ENCODE peak calls at places on chromosomes 5 and 9, in nine cellular contexts. K is H7, V is upper lobe of right lung, M is cardiac muscle cell, E is tibial nerve, I is stomach, L is IMR-90, X is sigmoid colon, U is fibroblast of lung. N is an unnamed sample.

GRCh38 chr9:81716409-81716808 is 27.1 kb upstream of the TLE1 start:
- DNase-seq in U (no peak), X (no peak), L (peak; percentile 64), E (no peak), V (no peak), M (peak; percentile 10), K (no peak), I (no peak), N (peak; percentile 8)

GRCh38 chr5:73974871-73975351 is 348.9 kb downstream of the ARHGEF28 start:
- DNase-seq in V (no peak), K (no peak), M (no peak), U (no peak), L (no peak), X (no peak), I (no peak), E (no peak), N (no peak)

GRCh38 chr9:76703270-76703669 is 61.0 kb upstream of the PCA3 start:
- DNase-seq in M (peak; percentile 66), V (no peak), K (no peak), U (no peak), L (no peak), I (no peak), X (no peak), E (no peak), N (no peak)

GRCh38 chr5:151923865-151924264 is 786 bp downstream of the GLRA1 start:
- DNase-seq in I (no peak), E (no peak), M (peak; percentile 12), L (no peak), X (no peak), V (no peak), K (peak; percentile 62), U (no peak), N (no peak)

GRCh38 chr5:68534131-68534940 is 318.8 kb downstream of the PIK3R1 start:
- DNase-seq in K (no peak), E (no peak), I (peak; percentile 70), L (no peak), M (peak; percentile 81), X (no peak), V (no peak), U (no peak), N (no peak)

GRCh38 chr9:116953271-116953670 is 266.2 kb downstream of the TRIM32 start:
- DNase-seq in X (no peak), I (no peak), L (no peak), K (no peak), M (no peak), U (no peak), V (no peak), E (no peak), N (no peak)

GRCh38 chr9:132241840-132242620 is 80.2 kb downstream of the NTNG2 start:
- DNase-seq in L (no peak), E (no peak), M (peak; percentile 21), U (peak; percentile 34), K (peak; percentile 83), V (peak; percentile 68), X (no peak), I (peak; percentile 51), N (no peak)

GRCh38 chr5:131735393-131735792 is 61.4 kb downstream of the FNIP1 start:
- DNase-seq in I (no peak), X (no peak), M (no peak), K (no peak), E (no peak), L (no peak), U (no peak), V (no peak), N (no peak)

GRCh38 chr5:1800470-1801060 is 642 bp upstream of the NDUFS6 start:
- DNase-seq in X (no peak), K (no peak), L (no peak), I (no peak), V (peak; percentile 66), U (peak; percentile 20), M (peak; percentile 24), E (no peak), N (peak; percentile 43)

GRCh38 chr5:50667653-50668403 is 1.4 kb downstream of the PARP8 start:
- DNase-seq in L (peak; percentile 52), V (peak; percentile 92), K (peak; percentile 77), X (peak; percentile 79), E (peak; percentile 27), U (peak; percentile 63), M (peak; percentile 64), I (peak; percentile 71), N (peak; percentile 90)

GRCh38 chr5:118043531-118043930 is 944.8 kb downstream of the DTWD2 start:
- DNase-seq in M (peak; percentile 0), U (no peak), X (no peak), L (no peak), E (no peak), I (no peak), K (peak; percentile 9), V (no peak), N (no peak)

GRCh38 chr9:12191630-12192029 is 501.6 kb upstream of the TYRP1 start:
- DNase-seq in X (no peak), M (no peak), E (no peak), L (no peak), V (no peak), K (no peak), I (no peak), U (no peak), N (no peak)

GRCh38 chr5:144187699-144188294 is 17.1 kb downstream of the KCTD16 start:
- DNase-seq in V (peak; percentile 61), E (peak; percentile 41), I (peak; percentile 65), X (peak; percentile 81), U (peak; percentile 98), L (peak; percentile 99), K (no peak), M (peak; percentile 95), N (peak; percentile 78)

GRCh38 chr5:94802450-94802849 is 184.0 kb downstream of the SLF1 start:
- DNase-seq in M (peak; percentile 19), V (no peak), K (peak; percentile 35), X (no peak), L (peak; percentile 3), E (no peak), I (no peak), U (peak; percentile 22), N (no peak)

GRCh38 chr9:21777701-21778100 is 24.7 kb upstream of the MTAP start:
- DNase-seq in E (no peak), X (no peak), U (peak; percentile 73), L (peak; percentile 93), K (no peak), I (no peak), V (no peak), M (peak; percentile 85), N (no peak)

GRCh38 chr5:41772071-41772470 is 98.2 kb downstream of the OXCT1 start:
- DNase-seq in K (no peak), M (no peak), V (no peak), I (no peak), U (no peak), X (no peak), L (peak; percentile 40), E (no peak), N (no peak)

GRCh38 chr5:57207681-57208080 is 33.8 kb downstream of the GPBP1 start:
- DNase-seq in X (peak; percentile 93), U (no peak), M (no peak), E (no peak), V (no peak), I (no peak), L (no peak), K (no peak), N (no peak)

GRCh38 chr5:119315516-119315949 is 40.3 kb upstream of the TNFAIP8 start:
- DNase-seq in E (peak; percentile 5), X (no peak), L (no peak), I (no peak), M (peak; percentile 31), U (peak; percentile 26), K (peak; percentile 22), V (no peak), N (no peak)

GRCh38 chr9:89744255-89744648 is 139.4 kb downstream of the GADD45G start:
- DNase-seq in V (no peak), L (no peak), E (no peak), I (no peak), X (no peak), M (no peak), K (no peak), U (no peak), N (no peak)

DNA sequence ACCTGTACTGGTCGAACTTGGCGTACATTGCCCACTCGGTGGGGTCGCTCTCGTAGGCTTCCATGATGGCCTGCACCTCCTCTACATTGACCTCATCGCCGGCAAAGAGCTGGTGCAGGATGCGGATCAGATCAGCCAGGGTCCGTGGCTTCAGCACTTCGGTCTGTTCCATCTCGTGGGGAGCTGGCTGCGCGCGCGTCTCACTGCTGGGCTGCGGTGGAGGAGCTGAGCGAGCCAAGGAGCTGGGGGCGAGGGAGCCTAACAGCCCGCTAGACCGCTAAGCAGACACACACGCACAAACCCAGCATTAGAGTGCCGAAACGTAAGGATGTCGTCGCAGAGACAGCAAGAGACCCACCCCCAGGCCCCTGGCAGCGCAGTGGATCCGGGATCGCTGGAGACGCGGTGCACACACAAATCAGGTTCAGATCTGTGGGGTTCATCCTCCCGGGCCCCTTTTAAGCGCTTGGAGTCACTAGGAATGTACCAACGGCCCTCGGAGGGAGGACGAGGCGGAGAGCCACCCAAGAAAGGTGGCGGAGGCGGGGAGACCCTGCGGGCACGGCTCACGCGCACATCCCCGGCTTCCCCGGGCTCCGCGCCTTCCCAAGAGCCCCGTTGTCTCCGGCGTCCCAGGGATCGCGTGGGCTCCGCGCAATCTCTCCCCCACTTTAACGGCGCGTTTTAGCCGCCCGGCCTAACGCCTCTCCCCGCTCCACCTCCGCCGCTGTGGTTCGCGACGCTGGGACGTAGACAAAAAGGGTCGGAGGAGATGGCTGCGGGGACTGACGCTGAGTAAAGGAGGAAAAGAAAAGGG is at the start of gene CDO1:
- DNase-seq in V (peak; percentile 65), K (peak; percentile 77), X (peak; percentile 71), L (peak; percentile 59), M (peak; percentile 74), U (peak; percentile 80), I (no peak), E (peak; percentile 81), N (peak; percentile 74)
- H3K4me3 ChIP-seq in V (peak within 1 kb of the TSS; percentile 54), K (peak within 1 kb of the TSS; percentile 62), X (peak within 1 kb of the TSS; percentile 55), L (peak within 1 kb of the TSS; percentile 73), M (peak within 1 kb of the TSS; percentile 69), U (peak within 1 kb of the TSS; percentile 84), I (peak within 1 kb of the TSS; percentile 53), E (peak within 1 kb of the TSS; percentile 64), N (peak within 1 kb of the TSS; percentile 36)

GRCh38 chr9:126219717-126220116 is 106.9 kb upstream of the MVB12B start:
- DNase-seq in V (no peak), L (no peak), K (peak; percentile 73), X (no peak), E (no peak), M (no peak), U (no peak), I (no peak), N (no peak)
- H3K27me3 ChIP-seq in V (peaks cover 53% of the 10 kb centered on the region), L (peaks cover 61% of the 10 kb centered on the region), K (no peaks in the 10 kb centered on the region), X (peaks cover 25% of the 10 kb centered on the region), E (no peaks in the 10 kb centered on the region), M (no peaks in the 10 kb centered on the region), U (peaks cover 12% of the 10 kb centered on the region), I (peaks cover 8% of the 10 kb centered on the region), N (peaks cover 30% of the 10 kb centered on the region)

GRCh38 chr5:14809369-14810144 is 62.0 kb downstream of the ANKH start:
- DNase-seq in I (peak; percentile 39), L (peak; percentile 93), X (peak; percentile 73), U (peak; percentile 85), E (peak; percentile 52), M (peak; percentile 79), V (no peak), K (no peak), N (no peak)
- H3K4me3 ChIP-seq in I (no peak overlapping the region), L (peak overlapping the region; percentile 13), X (no peak overlapping the region), U (no peak overlapping the region), E (no peak overlapping the region), M (no peak overlapping the region), V (no peak overlapping the region), K (no peak overlapping the region), N (no peak overlapping the region)

GRCh38 chr9:127769985-127770904 is 8.2 kb downstream of the SH2D3C start:
- DNase-seq in M (peak; percentile 17), K (no peak), E (no peak), I (no peak), V (no peak), U (no peak), X (no peak), L (no peak), N (no peak)
- H3K27me3 ChIP-seq in M (no peaks in the 10 kb centered on the region), K (peaks cover 1% of the 10 kb centered on the region), E (no peaks in the 10 kb centered on the region), I (no peaks in the 10 kb centered on the region), V (no peaks in the 10 kb centered on the region), U (peaks cover 7% of the 10 kb centered on the region), X (no peaks in the 10 kb centered on the region), L (peaks cover 5% of the 10 kb centered on the region), N (no peaks in the 10 kb centered on the region)

N was measured in left lung.